ENCODE peak calls at places on chromosome 6, in four cellular contexts. H, V, O and C are unnamed samples.

GRCh38 chr6:125802943-125803377 is 12.2 kb downstream of the NCOA7 start:
- DNase-seq in H (peak; percentile 61), V (no peak), O (no peak), C (no peak)

GRCh38 chr6:37155394-37156312 is 14.3 kb upstream of the PIM1 start:
- DNase-seq in H (no peak), V (no peak), O (no peak), C (no peak)

GRCh38 chr6:33197431-33198048 is 2.9 kb downstream of the RXRB start:
- DNase-seq in H (peak; percentile 74), V (no peak), O (no peak), C (no peak)

GRCh38 chr6:53411451-53411850 is 62.7 kb upstream of the ELOVL5 start:
- DNase-seq in H (no peak), V (no peak), O (no peak), C (no peak)

GRCh38 chr6:15479761-15480160 is 183.1 kb downstream of the DTNBP1 start:
- DNase-seq in H (no peak), V (no peak), O (no peak), C (no peak)

GRCh38 chr6:88238065-88238464 is 71.9 kb upstream of the CNR1 start:
- DNase-seq in H (peak; percentile 47), V (no peak), O (no peak), C (no peak)

GRCh38 chr6:54860739-54861138 is 14.2 kb downstream of the FAM83B start:
- DNase-seq in H (peak; percentile 15), V (no peak), O (no peak), C (no peak)

GRCh38 chr6:43791752-43792422 is 21.9 kb downstream of the VEGFA start:
- DNase-seq in H (peak; percentile 37), V (no peak), O (no peak), C (no peak)

GRCh38 chr6:160871320-160871719 is 120.2 kb upstream of the MAP3K4 start:
- DNase-seq in H (no peak), V (no peak), O (no peak), C (no peak)

GRCh38 chr6:83378621-83379388 is 52.0 kb downstream of the ME1 start:
- DNase-seq in H (peak; percentile 15), V (no peak), O (no peak), C (no peak)

GRCh38 chr6:35230950-35231349 is 17.2 kb downstream of the SCUBE3 start:
- DNase-seq in H (no peak), V (peak; percentile 37), O (no peak), C (no peak)

GRCh38 chr6:16503919-16504554 is 257.2 kb downstream of the ATXN1 start:
- DNase-seq in H (peak; percentile 87), V (no peak), O (no peak), C (no peak)
- H3K4me3 ChIP-seq in H (no peak overlapping the region), V (no peak overlapping the region), O (no peak overlapping the region), C (no peak overlapping the region)

GRCh38 chr6:143792402-143793339 is 50.5 kb upstream of the LTV1 start:
- DNase-seq in H (no peak), V (no peak), O (no peak), C (no peak)
- TF ChIP-seq CTCF in H (no peak), V (no peak), O (no peak), C (no peak)

DNA sequence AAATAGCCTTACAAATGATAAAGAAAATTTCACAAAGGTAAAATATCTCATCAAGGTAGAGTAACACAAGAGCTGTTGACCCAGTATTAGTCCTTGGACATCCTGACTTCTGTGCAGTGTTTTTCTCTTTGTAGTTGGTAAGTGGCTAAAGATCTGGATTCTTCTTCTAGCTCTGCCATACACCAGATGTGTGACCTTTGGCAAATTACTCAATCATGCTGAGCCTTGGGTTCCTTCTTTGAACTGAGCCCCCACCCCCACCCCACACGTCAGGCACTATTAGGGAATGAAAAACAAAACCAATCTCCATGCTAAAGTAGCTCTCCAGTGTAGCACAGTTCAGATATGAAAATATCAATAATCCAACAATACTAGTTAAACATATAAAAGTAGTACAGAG is 15.1 kb upstream of the TRIM39 start:
- DNase-seq in H (peak; percentile 32), V (no peak), O (no peak), C (no peak)
- TF ChIP-seq POLR2A in H (no peak), V (no peak), O (no peak), C (no peak)

GRCh38 chr6:137163732-137164318 is 9.6 kb downstream of the IL22RA2 start:
- DNase-seq in H (no peak), V (no peak), O (no peak), C (no peak)
- H3K4me3 ChIP-seq in H (no peak overlapping the region), V (no peak overlapping the region), O (no peak overlapping the region), C (no peak overlapping the region)

GRCh38 chr6:137247724-137248123 is 28.5 kb upstream of the IFNGR1 start:
- DNase-seq in H (no peak), V (no peak), O (no peak), C (no peak)
- TF ChIP-seq CTCF in H (no peak), V (no peak), O (no peak), C (no peak)